ENCODE peak calls at places on chromosome 3, in four cellular contexts. Y is progenitor cell of endocrine pancreas, R is fibroblast of lung, H is astrocyte. J is an unnamed sample.

GRCh38 chr3:65445573-65446204 is 593.0 kb downstream of the MAGI1 start:
- DNase-seq in Y (no peak), R (no peak), H (no peak), J (no peak)

GRCh38 chr3:34159613-34160420 is 361.4 kb downstream of the PDCD6IP start:
- DNase-seq in Y (no peak), R (no peak), H (no peak), J (peak; percentile 2)

GRCh38 chr3:166367947-166368533 is 530.8 kb upstream of the BCHE start:
- DNase-seq in Y (no peak), R (peak; percentile 5), H (no peak), J (no peak)

GRCh38 chr3:59937206-59937605 is 887.4 kb upstream of the CFAP20DC start:
- DNase-seq in Y (no peak), R (no peak), H (no peak), J (no peak)

GRCh38 chr3:110677506-110677905 is 394.1 kb upstream of the NECTIN3 start:
- DNase-seq in Y (no peak), R (peak; percentile 31), H (peak; percentile 15), J (no peak)

GRCh38 chr3:178975320-178975719 is 96.3 kb downstream of the ZMAT3 start:
- DNase-seq in Y (no peak), R (no peak), H (no peak), J (no peak)

GRCh38 chr3:38454179-38454883 is 641 bp downstream of the ACVR2B start:
- DNase-seq in Y (peak; percentile 34), R (peak; percentile 19), H (no peak), J (no peak)

GRCh38 chr3:191263850-191264249 is 64.8 kb downstream of the OSTN start:
- DNase-seq in Y (no peak), R (no peak), H (no peak), J (no peak)

GRCh38 chr3:12866836-12867235 is 25.5 kb upstream of the RPL32 start:
- DNase-seq in Y (no peak), R (no peak), H (no peak), J (no peak)

GRCh38 chr3:32460031-32460749 is 42.5 kb downstream of the CMTM6 start:
- DNase-seq in Y (no peak), R (no peak), H (no peak), J (no peak)

GRCh38 chr3:115248274-115248673 is 101.2 kb upstream of the ZBTB20 start:
- DNase-seq in Y (no peak), R (no peak), H (peak; percentile 79), J (no peak)

GRCh38 chr3:137202941-137203340 is 245.2 kb downstream of the IL20RB start:
- DNase-seq in Y (no peak), R (no peak), H (no peak), J (no peak)

GRCh38 chr3:21718161-21718765 is 32.7 kb downstream of the ZNF385D start:
- DNase-seq in Y (no peak), R (peak; percentile 95), H (peak; percentile 100), J (peak; percentile 87)

GRCh38 chr3:190289989-190290388 is 32.3 kb downstream of the CLDN1 start:
- DNase-seq in Y (no peak), R (no peak), H (no peak), J (no peak)

GRCh38 chr3:109125902-109126301 is 8.0 kb upstream of the MORC1 start:
- DNase-seq in Y (no peak), R (no peak), H (no peak), J (no peak)

GRCh38 chr3:182325213-182325941 is 467.9 kb upstream of the ATP11B start:
- DNase-seq in Y (no peak), R (no peak), H (peak; percentile 51), J (no peak)

GRCh38 chr3:175526191-175526590 is 667.1 kb downstream of the NAALADL2 start:
- DNase-seq in Y (no peak), R (no peak), H (peak; percentile 11), J (no peak)

GRCh38 chr3:474828-475227 is 278.3 kb downstream of the CHL1 start:
- DNase-seq in Y (no peak), R (no peak), H (no peak), J (no peak)